ENCODE peak calls at places on chromosomes 7 and 10, in four cellular contexts. One of them, this sample, is unnamed.

GRCh38 chr10:96400465-96400864 is 41.7 kb upstream of the OPALIN start:
- DNase-seq in K562: no peak
- DNase-seq in GM12891: no peak
- DNase-seq in GM12878: no peak
- DNase-seq in this sample: no peak

GRCh38 chr7:134520130-134520529 is 7.2 kb upstream of the AKR1B10 start:
- DNase-seq in K562: no peak
- DNase-seq in GM12891: no peak
- DNase-seq in GM12878: no peak
- DNase-seq in this sample: no peak

GRCh38 chr7:155589001-155589980 is 42.9 kb upstream of the CNPY1 start:
- DNase-seq in K562: no peak
- DNase-seq in GM12891: no peak
- DNase-seq in GM12878: no peak
- DNase-seq in this sample: no peak

GRCh38 chr10:62893036-62893435 is 76.9 kb upstream of the EGR2 start:
- DNase-seq in K562: no peak
- DNase-seq in GM12891: no peak
- DNase-seq in GM12878: no peak
- DNase-seq in this sample: no peak

GRCh38 chr7:768881-769504 is 41.9 kb upstream of the PRKAR1B start:
- DNase-seq in K562: peak
- DNase-seq in GM12891: no peak
- DNase-seq in GM12878: no peak
- DNase-seq in this sample: no peak

GRCh38 chr7:18753972-18754610 is 258.5 kb downstream of the HDAC9 start:
- DNase-seq in K562: no peak
- DNase-seq in GM12891: no peak
- DNase-seq in GM12878: no peak
- DNase-seq in this sample: no peak

GRCh38 chr7:100053201-100053600 is 3.6 kb downstream of the ZSCAN21 start:
- DNase-seq in K562: peak
- DNase-seq in GM12891: peak
- DNase-seq in GM12878: no peak
- DNase-seq in this sample: peak

GRCh38 chr10:26214004-26214403 is 2.6 kb upstream of the GAD2 start:
- DNase-seq in K562: no peak
- DNase-seq in GM12891: no peak
- DNase-seq in GM12878: no peak
- DNase-seq in this sample: no peak

GRCh38 chr10:110852255-110852896 is 19.4 kb upstream of the PDCD4 start:
- DNase-seq in K562: no peak
- DNase-seq in GM12891: no peak
- DNase-seq in GM12878: no peak
- DNase-seq in this sample: no peak

GRCh38 chr10:18005445-18005780 is 53.7 kb downstream of the SLC39A12 start:
- DNase-seq in K562: no peak
- DNase-seq in GM12891: no peak
- DNase-seq in GM12878: no peak
- DNase-seq in this sample: no peak

GRCh38 chr10:29343607-29344038 is 54.8 kb downstream of the LYZL1 start:
- DNase-seq in K562: no peak
- DNase-seq in GM12891: no peak
- DNase-seq in GM12878: no peak
- DNase-seq in this sample: no peak

GRCh38 chr7:28409716-28410627 is 2.3 kb upstream of the CREB5 start:
- DNase-seq in K562: no peak
- DNase-seq in GM12891: peak
- DNase-seq in GM12878: no peak
- DNase-seq in this sample: no peak

GRCh38 chr10:95404864-95405263 is 114.1 kb upstream of the PDLIM1 start:
- DNase-seq in K562: no peak
- DNase-seq in GM12891: no peak
- DNase-seq in GM12878: no peak
- DNase-seq in this sample: no peak

GRCh38 chr10:61961278-61961677 is 59.8 kb downstream of the ARID5B start:
- DNase-seq in K562: no peak
- DNase-seq in GM12891: peak
- DNase-seq in GM12878: peak
- DNase-seq in this sample: no peak

GRCh38 chr10:121405096-121405495 is 193.1 kb downstream of the FGFR2 start:
- DNase-seq in K562: no peak
- DNase-seq in GM12891: no peak
- DNase-seq in GM12878: no peak
- DNase-seq in this sample: no peak

DNA sequence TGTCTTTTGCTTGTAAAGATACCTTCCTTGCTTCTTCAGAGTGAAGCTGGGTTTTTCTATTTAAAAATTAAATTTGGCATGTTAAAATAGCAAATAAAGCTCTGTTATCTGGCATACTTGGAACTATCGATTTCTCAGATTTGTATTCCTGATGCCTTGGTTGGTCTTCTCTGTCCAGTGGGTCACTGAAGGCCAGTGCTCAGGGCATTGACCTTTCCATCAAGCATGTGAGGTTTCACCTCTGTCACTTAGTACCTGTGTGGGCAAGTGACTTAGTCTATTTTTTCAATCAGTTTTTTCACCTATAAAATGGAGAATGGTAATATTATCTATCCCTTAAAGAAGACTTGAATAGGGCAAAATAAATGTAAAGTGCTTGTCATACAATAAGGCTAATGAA is 311.3 kb downstream of the BICC1 start:
- DNase-seq in K562: no peak
- DNase-seq in GM12891: no peak
- DNase-seq in GM12878: no peak
- DNase-seq in this sample: no peak
- TF ChIP-seq SPI1 in K562: no peak
- TF ChIP-seq SPI1 in GM12891: no peak
- TF ChIP-seq SPI1 in GM12878: no peak
- TF ChIP-seq SPI1 in this sample: no peak

GRCh38 chr10:106643521-106643920 is 521.0 kb downstream of the SORCS1 start:
- DNase-seq in K562: no peak
- DNase-seq in GM12891: no peak
- DNase-seq in GM12878: no peak
- DNase-seq in this sample: no peak

GRCh38 chr10:106652279-106652678 is 512.2 kb downstream of the SORCS1 start:
- DNase-seq in K562: no peak
- DNase-seq in GM12891: no peak
- DNase-seq in GM12878: peak
- DNase-seq in this sample: no peak

DNA sequence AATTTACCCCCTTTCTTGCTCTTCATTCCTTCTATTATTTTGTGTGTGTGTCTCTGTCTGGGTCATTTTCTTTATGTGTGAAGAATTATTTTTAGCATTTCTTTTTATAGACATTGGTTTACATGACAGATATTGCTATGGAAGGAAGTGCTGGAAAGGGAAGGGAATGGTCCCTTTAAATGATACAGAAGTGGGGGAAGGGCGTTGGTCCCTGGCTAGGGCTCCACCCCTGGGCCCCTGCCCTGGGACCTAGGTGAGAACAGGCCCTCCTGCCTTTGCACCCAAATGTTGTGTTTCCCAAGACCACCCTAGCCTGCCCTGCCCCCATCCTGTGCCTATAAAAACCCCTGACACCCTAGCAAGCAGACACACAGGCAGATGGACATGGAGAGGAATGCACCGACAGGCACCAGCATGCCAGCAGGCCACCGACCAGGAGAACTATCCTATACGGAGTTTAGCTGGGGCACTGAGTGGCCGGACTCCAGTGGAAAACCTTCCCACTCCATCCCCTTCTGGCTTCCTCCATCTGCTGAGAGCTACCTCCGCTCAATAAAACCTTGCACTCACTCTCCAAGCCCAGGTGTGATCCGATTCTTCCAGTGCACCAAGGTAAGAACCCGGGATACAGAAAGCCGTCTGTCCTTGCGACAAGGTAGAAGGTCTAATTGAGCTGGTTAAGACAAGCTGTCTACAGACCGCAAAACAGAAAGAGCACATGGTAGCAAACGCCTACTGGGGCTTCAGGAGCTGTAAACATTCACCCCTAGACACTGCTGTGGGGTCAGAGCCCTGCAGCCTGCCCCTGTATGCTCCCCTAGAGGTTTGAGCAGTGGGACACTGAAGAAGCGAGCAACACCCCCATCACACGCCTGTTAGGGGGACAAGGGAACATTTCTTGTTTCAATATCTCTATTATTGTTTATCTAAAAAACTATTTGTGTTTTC is 515.7 kb downstream of the SORCS1 start:
- DNase-seq in K562: no peak
- DNase-seq in GM12891: no peak
- DNase-seq in GM12878: no peak
- DNase-seq in this sample: no peak
- TF ChIP-seq SPI1 in K562: no peak
- TF ChIP-seq SPI1 in GM12891: no peak
- TF ChIP-seq SPI1 in GM12878: no peak
- TF ChIP-seq SPI1 in this sample: no peak

GRCh38 chr10:73413108-73413527 is 740 bp downstream of the ANXA7 start:
- DNase-seq in K562: peak
- DNase-seq in GM12891: peak
- DNase-seq in GM12878: peak
- DNase-seq in this sample: peak

GRCh38 chr10:73410897-73411296 is 3.0 kb downstream of the ANXA7 start:
- DNase-seq in K562: no peak
- DNase-seq in GM12891: no peak
- DNase-seq in GM12878: no peak
- DNase-seq in this sample: no peak

GRCh38 chr10:73416571-73416970 is 2.7 kb upstream of the ANXA7 start:
- DNase-seq in K562: no peak
- DNase-seq in GM12891: no peak
- DNase-seq in GM12878: no peak
- DNase-seq in this sample: no peak

GRCh38 chr10:73414230-73414981 is 548 bp upstream of the ANXA7 start:
- DNase-seq in K562: peak
- DNase-seq in GM12891: no peak
- DNase-seq in GM12878: no peak
- DNase-seq in this sample: no peak

GRCh38 chr10:73413528-73414229 is at the start of gene ANXA7:
- DNase-seq in K562: peak
- DNase-seq in GM12891: peak
- DNase-seq in GM12878: peak
- DNase-seq in this sample: peak
- TF ChIP-seq SPI1 in K562: no peak
- TF ChIP-seq SPI1 in GM12891: no peak
- TF ChIP-seq SPI1 in GM12878: no peak
- TF ChIP-seq SPI1 in this sample: no peak

GRCh38 chr7:34655384-34655783 is 2.6 kb upstream of the NPSR1 start:
- DNase-seq in K562: no peak
- DNase-seq in GM12891: no peak
- DNase-seq in GM12878: no peak
- DNase-seq in this sample: no peak
- TF ChIP-seq SPI1 in K562: no peak
- TF ChIP-seq SPI1 in GM12891: no peak
- TF ChIP-seq SPI1 in GM12878: no peak
- TF ChIP-seq SPI1 in this sample: no peak